ENCODE peak calls at places on chromosomes 1 and 21, in four cellular contexts. One of them, this sample, is unnamed.
A peak's percentile ranks its signal among the peaks of the same experiment; 100 is the strongest.

GRCh38 chr1:43666608-43667007 is 16.7 kb downstream of the KDM4A start:
- DNase-seq in fibroblast of pulmonary artery: no peak
- DNase-seq in pancreas: no peak
- DNase-seq in PC-3: peak; percentile 8
- DNase-seq in this sample: no peak

GRCh38 chr1:199510314-199510713 is 517.2 kb upstream of the NR5A2 start:
- DNase-seq in fibroblast of pulmonary artery: no peak
- DNase-seq in pancreas: no peak
- DNase-seq in PC-3: no peak
- DNase-seq in this sample: no peak

GRCh38 chr1:6303397-6304012 is 42.6 kb upstream of the GPR153 start:
- DNase-seq in PC-3: peak; percentile 48
- DNase-seq in fibroblast of pulmonary artery: no peak
- DNase-seq in pancreas: no peak
- DNase-seq in this sample: no peak

GRCh38 chr1:26094677-26095383 is 16.8 kb upstream of the PDIK1L start:
- DNase-seq in PC-3: peak; percentile 19
- DNase-seq in fibroblast of pulmonary artery: peak; percentile 48
- DNase-seq in pancreas: peak; percentile 23
- DNase-seq in this sample: no peak

GRCh38 chr1:158687037-158687436 is 522 bp upstream of the SPTA1 start:
- DNase-seq in PC-3: no peak
- DNase-seq in fibroblast of pulmonary artery: no peak
- DNase-seq in pancreas: no peak
- DNase-seq in this sample: no peak

GRCh38 chr21:20996421-20997307 is 1.5 kb upstream of the NCAM2 start:
- DNase-seq in fibroblast of pulmonary artery: peak; percentile 26
- DNase-seq in PC-3: peak; percentile 48
- DNase-seq in pancreas: no peak
- DNase-seq in this sample: no peak

GRCh38 chr1:201011616-201012015 is 11.9 kb downstream of the KIF21B start:
- DNase-seq in pancreas: no peak
- DNase-seq in fibroblast of pulmonary artery: no peak
- DNase-seq in PC-3: no peak
- DNase-seq in this sample: no peak

GRCh38 chr1:110056776-110057175 is 13.7 kb downstream of the ALX3 start:
- DNase-seq in PC-3: peak; percentile 13
- DNase-seq in fibroblast of pulmonary artery: peak; percentile 30
- DNase-seq in pancreas: no peak
- DNase-seq in this sample: no peak

GRCh38 chr1:31880957-31881697 is 57.0 kb downstream of the PTP4A2 start:
- DNase-seq in pancreas: no peak
- DNase-seq in PC-3: peak; percentile 12
- DNase-seq in fibroblast of pulmonary artery: no peak
- DNase-seq in this sample: no peak

GRCh38 chr1:1349256-1350012 is at the start of gene DVL1:
- DNase-seq in PC-3: peak; percentile 75
- DNase-seq in fibroblast of pulmonary artery: peak; percentile 53
- DNase-seq in pancreas: peak; percentile 66
- DNase-seq in this sample: no peak

GRCh38 chr1:221777434-221778072 is 35.7 kb upstream of the DUSP10 start:
- DNase-seq in fibroblast of pulmonary artery: no peak
- DNase-seq in PC-3: no peak
- DNase-seq in pancreas: no peak
- DNase-seq in this sample: no peak

GRCh38 chr1:24795236-24795635 is 50.0 kb downstream of the CLIC4 start:
- DNase-seq in fibroblast of pulmonary artery: peak; percentile 34
- DNase-seq in pancreas: no peak
- DNase-seq in PC-3: no peak
- DNase-seq in this sample: no peak

GRCh38 chr1:246329900-246330299 is 177.2 kb downstream of the SMYD3 start:
- DNase-seq in pancreas: no peak
- DNase-seq in PC-3: no peak
- DNase-seq in fibroblast of pulmonary artery: no peak
- DNase-seq in this sample: no peak

GRCh38 chr1:240658312-240658975 is 46.5 kb upstream of the GREM2 start:
- DNase-seq in PC-3: peak; percentile 35
- DNase-seq in fibroblast of pulmonary artery: no peak
- DNase-seq in pancreas: no peak
- DNase-seq in this sample: no peak

GRCh38 chr1:45669859-45670655 is 16.3 kb downstream of the GPBP1L1 start:
- DNase-seq in fibroblast of pulmonary artery: no peak
- DNase-seq in pancreas: no peak
- DNase-seq in PC-3: no peak
- DNase-seq in this sample: no peak

GRCh38 chr1:94115900-94116436 is 5.0 kb downstream of the ABCA4 start:
- DNase-seq in fibroblast of pulmonary artery: no peak
- DNase-seq in PC-3: no peak
- DNase-seq in pancreas: no peak
- DNase-seq in this sample: peak; percentile 79

GRCh38 chr1:76470166-76470565 is 395.6 kb downstream of the ST6GALNAC3 start:
- DNase-seq in fibroblast of pulmonary artery: no peak
- DNase-seq in pancreas: no peak
- DNase-seq in PC-3: no peak
- DNase-seq in this sample: no peak

GRCh38 chr21:42616366-42617340 is 36.8 kb upstream of the PDE9A start:
- DNase-seq in pancreas: no peak
- DNase-seq in fibroblast of pulmonary artery: no peak
- DNase-seq in PC-3: no peak
- DNase-seq in this sample: peak; percentile 55

GRCh38 chr1:239884776-239885175 is 206.9 kb upstream of the FMN2 start:
- DNase-seq in PC-3: no peak
- DNase-seq in pancreas: no peak
- DNase-seq in fibroblast of pulmonary artery: no peak
- DNase-seq in this sample: no peak

GRCh38 chr1:175363046-175363445 is 170.5 kb upstream of the KIAA0040 start:
- DNase-seq in PC-3: peak; percentile 12
- DNase-seq in fibroblast of pulmonary artery: no peak
- DNase-seq in pancreas: no peak
- DNase-seq in this sample: no peak

GRCh38 chr1:107679518-107679917 is 285.5 kb downstream of the VAV3 start:
- DNase-seq in fibroblast of pulmonary artery: no peak
- DNase-seq in pancreas: no peak
- DNase-seq in PC-3: no peak
- DNase-seq in this sample: no peak

GRCh38 chr1:64823691-64824476 is 79.0 kb downstream of the RAVER2 start:
- DNase-seq in fibroblast of pulmonary artery: peak; percentile 87
- DNase-seq in pancreas: peak; percentile 49
- DNase-seq in PC-3: peak; percentile 84
- DNase-seq in this sample: no peak

GRCh38 chr1:166088572-166088955 is 78.2 kb downstream of the FAM78B start:
- DNase-seq in fibroblast of pulmonary artery: no peak
- DNase-seq in PC-3: no peak
- DNase-seq in pancreas: no peak
- DNase-seq in this sample: no peak

GRCh38 chr21:23249760-23250159 is 2251.6 kb downstream of the NCAM2 start:
- DNase-seq in pancreas: no peak
- DNase-seq in fibroblast of pulmonary artery: no peak
- DNase-seq in PC-3: peak; percentile 61
- DNase-seq in this sample: no peak

GRCh38 chr1:116224561-116224960 is 113.4 kb downstream of the MAB21L3 start:
- DNase-seq in PC-3: no peak
- DNase-seq in pancreas: no peak
- DNase-seq in fibroblast of pulmonary artery: no peak
- DNase-seq in this sample: no peak

GRCh38 chr1:33140153-33141149 is 41.4 kb downstream of the TRIM62 start:
- DNase-seq in PC-3: peak; percentile 18
- DNase-seq in pancreas: no peak
- DNase-seq in fibroblast of pulmonary artery: no peak
- DNase-seq in this sample: no peak

GRCh38 chr1:221555689-221556433 is 186.0 kb downstream of the DUSP10 start:
- DNase-seq in PC-3: no peak
- DNase-seq in pancreas: no peak
- DNase-seq in fibroblast of pulmonary artery: no peak
- DNase-seq in this sample: no peak

GRCh38 chr1:66505671-66506392 is 28.1 kb upstream of the SGIP1 start:
- DNase-seq in pancreas: no peak
- DNase-seq in PC-3: no peak
- DNase-seq in fibroblast of pulmonary artery: peak; percentile 31
- DNase-seq in this sample: no peak

GRCh38 chr1:6991271-6991670 is 206.0 kb downstream of the CAMTA1 start:
- DNase-seq in pancreas: no peak
- DNase-seq in fibroblast of pulmonary artery: peak; percentile 53
- DNase-seq in PC-3: peak; percentile 73
- DNase-seq in this sample: no peak

GRCh38 chr21:29192999-29193563 is 62.6 kb downstream of the MAP3K7CL start:
- DNase-seq in PC-3: no peak
- DNase-seq in fibroblast of pulmonary artery: no peak
- DNase-seq in pancreas: no peak
- DNase-seq in this sample: no peak

GRCh38 chr1:46223472-46223943 is 20.4 kb downstream of the LURAP1 start:
- DNase-seq in fibroblast of pulmonary artery: peak; percentile 93
- DNase-seq in PC-3: peak; percentile 94
- DNase-seq in pancreas: peak; percentile 41
- DNase-seq in this sample: peak; percentile 69

GRCh38 chr1:6871300-6871972 is 86.2 kb downstream of the CAMTA1 start:
- DNase-seq in PC-3: no peak
- DNase-seq in pancreas: no peak
- DNase-seq in fibroblast of pulmonary artery: no peak
- DNase-seq in this sample: no peak

GRCh38 chr1:200731654-200732332 is 6.9 kb upstream of the CAMSAP2 start:
- DNase-seq in pancreas: no peak
- DNase-seq in fibroblast of pulmonary artery: no peak
- DNase-seq in PC-3: no peak
- DNase-seq in this sample: no peak

GRCh38 chr1:29383972-29384371 is 147.7 kb downstream of the PTPRU start:
- DNase-seq in PC-3: peak; percentile 27
- DNase-seq in fibroblast of pulmonary artery: peak; percentile 76
- DNase-seq in pancreas: no peak
- DNase-seq in this sample: peak; percentile 15

GRCh38 chr1:29379438-29380073 is 143.2 kb downstream of the PTPRU start:
- DNase-seq in fibroblast of pulmonary artery: peak; percentile 66
- DNase-seq in pancreas: no peak
- DNase-seq in PC-3: peak; percentile 66
- DNase-seq in this sample: no peak

GRCh38 chr1:29382851-29383588 is 146.7 kb downstream of the PTPRU start:
- DNase-seq in PC-3: no peak
- DNase-seq in pancreas: no peak
- DNase-seq in fibroblast of pulmonary artery: no peak
- DNase-seq in this sample: peak; percentile 35

GRCh38 chr1:29381426-29381825 is 145.1 kb downstream of the PTPRU start:
- DNase-seq in PC-3: no peak
- DNase-seq in pancreas: no peak
- DNase-seq in fibroblast of pulmonary artery: no peak
- DNase-seq in this sample: no peak

DNA sequence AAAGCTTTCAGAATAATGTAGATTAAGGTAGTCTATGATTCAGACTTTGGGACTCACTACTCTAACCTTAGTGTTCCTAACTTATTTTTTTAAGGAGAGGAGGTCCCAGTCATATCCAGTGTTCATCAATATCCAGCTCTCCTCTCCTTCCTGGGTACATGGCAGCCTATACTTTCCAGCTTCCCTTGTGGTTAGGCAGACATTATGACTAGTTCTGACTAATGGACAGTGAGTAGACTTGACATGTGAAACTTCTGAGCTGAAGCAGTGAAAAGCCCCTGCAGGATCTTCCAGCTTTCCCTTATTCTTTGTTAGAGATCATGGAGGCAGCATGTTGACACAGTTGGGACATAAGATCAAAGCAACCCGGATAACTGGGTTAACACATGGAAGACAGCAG is 144.2 kb downstream of the PTPRU start:
- DNase-seq in fibroblast of pulmonary artery: peak; percentile 8
- DNase-seq in pancreas: no peak
- DNase-seq in PC-3: peak; percentile 74
- DNase-seq in this sample: no peak
- H3K4me3 ChIP-seq in fibroblast of pulmonary artery: no peak overlapping the region
- H3K4me3 ChIP-seq in pancreas: no peak overlapping the region
- H3K4me3 ChIP-seq in PC-3: no peak overlapping the region
- H3K4me3 ChIP-seq in this sample: no peak overlapping the region

DNA sequence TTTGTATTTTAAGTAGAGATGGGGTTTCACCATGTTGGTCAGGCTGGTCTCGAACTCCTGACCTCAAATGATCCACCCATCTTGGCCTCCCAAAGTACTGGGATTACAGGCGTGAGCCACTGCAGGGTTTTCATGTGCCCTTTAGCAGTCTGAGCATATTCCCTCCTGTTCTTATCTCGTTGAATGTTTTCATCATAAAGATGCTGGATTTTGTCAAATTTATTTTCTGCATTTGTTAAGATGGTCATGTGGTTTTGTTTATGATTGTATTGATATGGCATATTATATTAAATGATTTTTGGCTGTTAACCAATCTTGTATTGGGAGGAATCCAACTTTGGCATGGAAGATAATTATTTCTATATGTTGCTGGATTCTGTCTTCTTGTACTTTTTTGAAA is 8.8 kb downstream of the JMJD4 start:
- DNase-seq in PC-3: no peak
- DNase-seq in pancreas: no peak
- DNase-seq in fibroblast of pulmonary artery: no peak
- DNase-seq in this sample: no peak
- TF ChIP-seq CTCF in PC-3: no peak
- TF ChIP-seq CTCF in pancreas: no peak
- TF ChIP-seq CTCF in fibroblast of pulmonary artery: no peak
- TF ChIP-seq CTCF in this sample: no peak

GRCh38 chr1:3391711-3392110 is 62.8 kb upstream of the ARHGEF16 start:
- DNase-seq in PC-3: no peak
- DNase-seq in pancreas: no peak
- DNase-seq in fibroblast of pulmonary artery: no peak
- DNase-seq in this sample: no peak
- H3K4me3 ChIP-seq in PC-3: no peak overlapping the region
- H3K4me3 ChIP-seq in pancreas: no peak overlapping the region
- H3K4me3 ChIP-seq in fibroblast of pulmonary artery: no peak overlapping the region
- H3K4me3 ChIP-seq in this sample: no peak overlapping the region

DNA sequence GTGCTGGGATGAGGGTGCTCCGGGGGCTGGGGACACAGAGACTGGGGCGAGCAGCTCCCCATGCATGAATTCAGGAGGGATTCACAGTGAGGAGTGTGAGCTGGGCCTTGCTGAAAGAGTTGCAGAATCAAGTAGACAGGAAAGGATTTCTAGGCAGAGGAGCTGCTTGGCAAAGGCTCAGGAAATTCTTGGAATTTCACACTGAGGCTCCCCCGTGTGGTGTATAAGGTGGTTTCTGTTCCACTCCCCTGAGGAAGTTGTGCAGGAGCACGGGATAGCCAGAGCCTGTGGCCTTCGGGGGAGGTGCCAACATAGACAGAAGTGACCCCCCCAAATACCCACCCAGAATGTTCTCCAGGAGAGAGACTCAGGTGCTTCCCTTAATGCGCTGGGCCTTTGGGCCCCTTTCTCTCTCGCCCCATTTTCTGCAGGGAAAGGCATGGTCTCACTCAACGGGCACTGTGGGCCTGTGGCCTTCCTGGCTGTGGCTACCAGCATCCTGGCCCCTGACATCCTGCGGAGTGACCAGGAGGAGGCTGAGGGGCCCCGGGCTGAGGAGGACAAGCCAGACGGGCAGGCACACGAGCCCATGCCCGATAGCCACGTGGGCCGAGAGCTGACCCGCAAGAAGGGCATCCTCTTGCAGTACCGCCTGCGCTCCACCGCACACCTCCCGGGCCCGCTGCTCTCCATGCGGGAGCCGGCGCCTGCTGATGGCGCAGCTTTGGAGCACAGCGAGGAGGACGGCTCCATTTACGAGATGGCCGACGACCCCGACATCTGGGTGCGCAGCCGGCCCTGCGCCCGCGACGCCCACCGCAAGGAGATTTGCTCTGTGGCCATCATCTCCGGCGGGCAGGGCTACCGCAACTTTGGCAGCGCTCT is 58.5 kb upstream of the ACTL8 start:
- DNase-seq in PC-3: peak; percentile 60
- DNase-seq in fibroblast of pulmonary artery: peak; percentile 88
- DNase-seq in pancreas: no peak
- DNase-seq in this sample: no peak
- TF ChIP-seq CTCF in PC-3: peak; percentile 54
- TF ChIP-seq CTCF in fibroblast of pulmonary artery: peak; percentile 65
- TF ChIP-seq CTCF in pancreas: no peak
- TF ChIP-seq CTCF in this sample: no peak